ENCODE peak calls at places on chromosomes 3 and 15, in four cellular contexts. L is ACHN, K is T-helper 17 cell, R is gastrocnemius medialis. J is an unnamed sample.

GRCh38 chr3:184741259-184741556 is 29.3 kb upstream of the MAGEF1 start:
- DNase-seq in L (no peak), K (no peak), R (no peak), J (no peak)

GRCh38 chr15:31360843-31361763 is 34.5 kb downstream of the KLF13 start:
- DNase-seq in L (no peak), K (peak), R (peak), J (no peak)

GRCh38 chr15:63718590-63719035 is 115.1 kb downstream of the HERC1 start:
- DNase-seq in L (no peak), K (no peak), R (no peak), J (no peak)

GRCh38 chr3:33372218-33373081 is 67.8 kb downstream of the UBP1 start:
- DNase-seq in L (peak), K (peak), R (no peak), J (peak)

GRCh38 chr3:174619244-174619643 is 239.9 kb upstream of the NAALADL2 start:
- DNase-seq in L (no peak), K (no peak), R (no peak), J (no peak)

GRCh38 chr15:73990250-73991005 is 1.7 kb downstream of the STOML1 start:
- DNase-seq in L (no peak), K (no peak), R (no peak), J (no peak)

GRCh38 chr3:111619833-111620232 is 24.7 kb upstream of the ZBED2 start:
- DNase-seq in L (no peak), K (no peak), R (no peak), J (no peak)

GRCh38 chr3:9883676-9884554 is 3.9 kb upstream of the CIDEC start:
- DNase-seq in L (no peak), K (no peak), R (no peak), J (no peak)

GRCh38 chr3:71447803-71448202 is 135.7 kb downstream of the FOXP1 start:
- DNase-seq in L (no peak), K (no peak), R (no peak), J (no peak)

GRCh38 chr15:69648775-69649735 is 196.4 kb downstream of the RPLP1 start:
- DNase-seq in L (no peak), K (no peak), R (no peak), J (no peak)

GRCh38 chr15:61327019-61327631 is 98.0 kb upstream of the RORA start:
- DNase-seq in L (no peak), K (no peak), R (peak), J (peak)

GRCh38 chr15:67202091-67202490 is 52.4 kb downstream of the AAGAB start:
- DNase-seq in L (no peak), K (no peak), R (no peak), J (no peak)

GRCh38 chr3:104989878-104990277 is 376.8 kb upstream of the ALCAM start:
- DNase-seq in L (no peak), K (no peak), R (no peak), J (no peak)

GRCh38 chr3:99659032-99659431 is 20.6 kb downstream of the COL8A1 start:
- DNase-seq in L (peak), K (no peak), R (peak), J (no peak)

GRCh38 chr15:64356443-64357040 is 569 bp upstream of the CSNK1G1 start:
- DNase-seq in L (peak), K (no peak), R (no peak), J (peak)

GRCh38 chr15:32651229-32651837 is 9.8 kb downstream of the SCG5 start:
- DNase-seq in L (peak), K (no peak), R (no peak), J (peak)

GRCh38 chr3:59764131-59764530 is 714.3 kb upstream of the CFAP20DC start:
- DNase-seq in L (no peak), K (no peak), R (no peak), J (no peak)

GRCh38 chr15:37104413-37105392 is 4.4 kb upstream of the MEIS2 start:
- DNase-seq in L (no peak), K (no peak), R (no peak), J (no peak)

GRCh38 chr15:85639752-85640381 is 154.9 kb downstream of the KLHL25 start:
- DNase-seq in L (no peak), K (no peak), R (no peak), J (no peak)

GRCh38 chr15:87528873-87529272 is 727.7 kb downstream of the NTRK3 start:
- DNase-seq in L (no peak), K (no peak), R (no peak), J (no peak)

GRCh38 chr3:185552358-185552877 is at the start of gene LIPH:
- DNase-seq in L (peak), K (no peak), R (no peak), J (peak)

GRCh38 chr3:194080473-194080872 is 55.5 kb upstream of the HES1 start:
- DNase-seq in L (no peak), K (no peak), R (no peak), J (no peak)

GRCh38 chr3:137041251-137041650 is 83.5 kb downstream of the IL20RB start:
- DNase-seq in L (no peak), K (no peak), R (no peak), J (no peak)

GRCh38 chr3:187919018-187919417 is 173.8 kb upstream of the BCL6 start:
- DNase-seq in L (no peak), K (peak), R (no peak), J (no peak)

GRCh38 chr3:22862111-22862510 is 341.0 kb upstream of the UBE2E2 start:
- DNase-seq in L (no peak), K (no peak), R (no peak), J (no peak)

GRCh38 chr3:101676219-101676764 is 640 bp downstream of the ZBTB11 start:
- DNase-seq in L (peak), K (peak), R (peak), J (peak)

GRCh38 chr3:18812316-18812715 is 336.0 kb upstream of the KCNH8 start:
- DNase-seq in L (peak), K (no peak), R (no peak), J (no peak)

GRCh38 chr3:125045965-125046364 is 9.8 kb downstream of the HEG1 start:
- DNase-seq in L (peak), K (no peak), R (no peak), J (peak)

GRCh38 chr15:67407709-67408257 is 113.1 kb upstream of the C15orf61 start:
- DNase-seq in L (no peak), K (no peak), R (no peak), J (no peak)

GRCh38 chr3:186929676-186930075 is 650 bp upstream of the ST6GAL1 start:
- DNase-seq in L (no peak), K (no peak), R (no peak), J (no peak)

GRCh38 chr15:29126821-29127461 is 142.7 kb downstream of the NSMCE3 start:
- DNase-seq in L (no peak), K (no peak), R (no peak), J (no peak)

GRCh38 chr3:74713977-74714376 is 99.5 kb upstream of the CNTN3 start:
- DNase-seq in L (no peak), K (no peak), R (no peak), J (no peak)

GRCh38 chr3:30319713-30320112 is 286.7 kb upstream of the TGFBR2 start:
- DNase-seq in L (peak), K (peak), R (peak), J (peak)

GRCh38 chr3:160676547-160677303 is at the start of gene ARL14:
- DNase-seq in L (peak), K (no peak), R (no peak), J (no peak)

GRCh38 chr3:56467108-56467507 is 1.2 kb downstream of the ERC2 start:
- DNase-seq in L (peak), K (no peak), R (peak), J (peak)

GRCh38 chr3:159165972-159166371 is 364.1 kb downstream of the MFSD1 start:
- DNase-seq in L (no peak), K (no peak), R (no peak), J (no peak)

J was measured in SK-MEL-5.